ENCODE peak calls at places on chromosomes 2 and 18, in seven cellular contexts. B, Q, F, E, K, T and I are unnamed samples.

GRCh38 chr2:215286309-215286708 is 25.6 kb upstream of the ATIC start:
- DNase-seq in Q (no peak), B (no peak), K (no peak), F (no peak), E (no peak), T (no peak), I (no peak)

GRCh38 chr2:2564300-2565085 is 233.4 kb upstream of the MYT1L start:
- DNase-seq in Q (no peak), T (no peak), K (no peak), B (no peak), F (peak; percentile 68), E (no peak), I (no peak)

GRCh38 chr2:201280191-201281040 is 20.1 kb downstream of the CASP8 start:
- DNase-seq in K (no peak), F (no peak), T (no peak), B (no peak), E (no peak), Q (no peak), I (no peak)

GRCh38 chr2:49948744-49949143 is 794.4 kb upstream of the FSHR start:
- DNase-seq in B (no peak), T (no peak), F (no peak), K (no peak), Q (no peak), E (no peak), I (no peak)

GRCh38 chr2:126874961-126875360 is 23.7 kb upstream of the TEX51 start:
- DNase-seq in T (no peak), Q (no peak), F (peak; percentile 38), B (no peak), K (peak; percentile 19), E (peak; percentile 69), I (no peak)

GRCh38 chr2:172693529-172694185 is 42.0 kb upstream of the RAPGEF4 start:
- DNase-seq in Q (no peak), B (no peak), E (no peak), K (no peak), F (no peak), T (no peak), I (no peak)

GRCh38 chr18:75530118-75530517 is 102.6 kb upstream of the SMIM21 start:
- DNase-seq in K (no peak), Q (no peak), F (no peak), B (no peak), E (no peak), T (no peak), I (peak; percentile 24)

GRCh38 chr2:47520825-47521665 is 118.1 kb downstream of the MSH2 start:
- DNase-seq in B (peak; percentile 32), K (no peak), Q (peak; percentile 33), E (no peak), F (peak; percentile 67), T (no peak), I (no peak)

GRCh38 chr2:12587729-12588522 is 128.8 kb upstream of the TRIB2 start:
- DNase-seq in Q (peak; percentile 33), F (no peak), T (no peak), E (peak; percentile 64), K (no peak), B (no peak), I (no peak)

GRCh38 chr2:187302619-187303018 is 145.4 kb downstream of the CALCRL start:
- DNase-seq in Q (no peak), T (no peak), F (no peak), B (no peak), E (no peak), K (no peak), I (peak; percentile 2)

GRCh38 chr2:145543155-145543554 is 1023.2 kb upstream of the ZEB2 start:
- DNase-seq in K (no peak), F (no peak), E (no peak), B (no peak), Q (no peak), T (no peak), I (no peak)

GRCh38 chr18:678482-679182 is 21.2 kb downstream of the TYMS start:
- DNase-seq in E (no peak), F (no peak), T (no peak), Q (no peak), B (no peak), K (no peak), I (no peak)

GRCh38 chr18:48975817-48976649 is 25.3 kb upstream of the SMAD7 start:
- DNase-seq in B (peak; percentile 74), E (peak; percentile 90), Q (peak; percentile 72), K (no peak), F (peak; percentile 84), T (no peak), I (peak; percentile 75)

GRCh38 chr2:190418717-190419116 is 10.6 kb downstream of the MFSD6 start:
- DNase-seq in E (no peak), B (no peak), T (no peak), Q (no peak), F (no peak), K (no peak), I (no peak)

GRCh38 chr2:97005353-97005752 is 19.0 kb upstream of the FAM178B start:
- DNase-seq in F (no peak), Q (no peak), B (no peak), T (no peak), K (no peak), E (no peak), I (peak; percentile 9)
- TF ChIP-seq CTCF in F (peak; percentile 75), Q (peak; percentile 10), B (no peak), T (no peak), K (no peak), E (peak; percentile 7), I (peak; percentile 48)

DNA sequence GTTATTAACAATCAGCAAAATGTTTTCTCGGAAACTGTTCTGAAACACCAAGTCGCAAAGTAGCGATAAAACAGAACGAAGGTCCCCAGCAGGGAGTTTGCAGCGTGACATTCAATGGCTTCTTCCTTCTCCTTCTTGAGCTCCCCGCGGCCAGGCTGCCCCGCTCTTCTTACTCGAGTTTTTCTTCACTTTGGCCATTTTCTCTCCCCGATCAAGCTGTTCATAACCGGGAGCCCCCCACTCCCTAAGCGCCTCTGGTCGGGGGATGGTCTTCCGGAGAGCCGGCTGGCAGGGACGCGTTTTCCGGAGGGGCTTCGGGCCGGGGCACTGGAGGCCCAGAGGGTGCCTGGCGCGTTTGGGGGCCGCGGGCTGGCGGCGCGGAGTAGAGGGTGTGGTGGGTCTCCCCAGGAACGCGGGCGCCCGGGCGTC is 5.2 kb downstream of the SP9 start:
- DNase-seq in B (no peak), Q (no peak), K (no peak), F (peak; percentile 70), E (no peak), T (no peak), I (no peak)
- H3K4me1 ChIP-seq in B (peaks cover 13% of the 10 kb centered on the region), Q (peaks cover 31% of the 10 kb centered on the region), K (peaks cover 7% of the 10 kb centered on the region), F (peaks cover 3% of the 10 kb centered on the region), E (peaks cover 34% of the 10 kb centered on the region), T (peaks cover 76% of the 10 kb centered on the region), I (peaks cover 20% of the 10 kb centered on the region)

GRCh38 chr2:99417396-99417795 is 72.4 kb downstream of the REV1 start:
- DNase-seq in T (no peak), B (no peak), K (no peak), Q (no peak), F (no peak), E (no peak), I (no peak)
- TF ChIP-seq CTCF in T (no peak), B (no peak), K (no peak), Q (no peak), F (no peak), E (no peak), I (no peak)

GRCh38 chr2:88608184-88608583 is 19.1 kb downstream of the EIF2AK3 start:
- DNase-seq in B (no peak), K (no peak), T (no peak), E (no peak), F (no peak), Q (no peak), I (no peak)

GRCh38 chr2:88603146-88603545 is 24.1 kb downstream of the EIF2AK3 start:
- DNase-seq in B (no peak), E (no peak), F (no peak), Q (no peak), T (no peak), K (no peak), I (peak; percentile 64)

GRCh38 chr2:88607416-88607815 is 19.8 kb downstream of the EIF2AK3 start:
- DNase-seq in B (no peak), Q (no peak), E (no peak), K (no peak), T (no peak), F (no peak), I (no peak)

GRCh38 chr2:88602022-88602421 is 25.2 kb downstream of the EIF2AK3 start:
- DNase-seq in T (no peak), E (no peak), B (no peak), K (no peak), F (no peak), Q (no peak), I (no peak)

GRCh38 chr2:88606371-88607030 is 20.8 kb downstream of the EIF2AK3 start:
- DNase-seq in T (no peak), Q (no peak), E (no peak), K (no peak), B (no peak), F (no peak), I (no peak)
- H3K4me1 ChIP-seq in T (peaks cover 21% of the 10 kb centered on the region), Q (peaks cover 13% of the 10 kb centered on the region), E (no peaks in the 10 kb centered on the region), K (no peaks in the 10 kb centered on the region), B (peaks cover under 1% of the 10 kb centered on the region), F (no peaks in the 10 kb centered on the region), I (peaks cover 4% of the 10 kb centered on the region)

DNA sequence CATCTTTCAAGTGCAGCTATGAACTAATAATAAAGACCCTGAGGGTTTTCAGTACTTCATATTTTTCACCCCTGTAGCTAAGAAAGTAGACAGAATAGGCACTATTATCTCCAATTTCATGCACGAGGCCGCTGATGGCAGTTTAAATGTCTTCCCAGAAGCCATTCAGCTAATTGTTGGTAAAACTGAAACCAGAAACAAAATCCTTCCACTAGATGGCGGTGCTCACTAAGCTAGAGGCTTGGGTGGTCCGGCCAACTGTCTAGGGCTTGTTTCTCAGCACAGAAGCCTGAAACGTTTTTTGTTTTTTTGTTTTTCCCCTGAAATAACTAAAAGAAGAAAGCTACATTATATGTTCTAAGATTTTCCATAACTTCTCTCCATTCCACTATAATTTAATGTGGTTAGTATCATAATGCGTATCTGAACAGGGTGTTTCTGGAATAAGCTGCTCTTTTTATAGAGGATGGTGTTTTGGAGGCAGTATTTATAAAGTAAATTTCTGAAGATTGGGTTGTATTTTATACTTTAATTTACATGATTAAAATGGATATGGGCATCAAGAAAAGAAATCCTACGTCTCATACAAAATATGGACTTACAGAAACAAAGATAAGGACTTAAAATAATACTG is 159.4 kb downstream of the PIK3C3 start:
- DNase-seq in E (peak; percentile 89), B (peak; percentile 56), K (no peak), F (peak; percentile 89), T (peak; percentile 90), Q (no peak), I (peak; percentile 87)
- TF ChIP-seq CTCF in E (peak; percentile 96), B (peak; percentile 82), K (peak; percentile 82), F (peak; percentile 92), T (peak; percentile 81), Q (peak; percentile 85), I (peak; percentile 73)